ENCODE peak calls at places on chromosomes 11 and 22, in six cellular contexts. Z is H1, R is K562, K is GM12892, G is HepG2, O is GM12878. U is an unnamed sample.

GRCh38 chr22:40721266-40721665 is 42.0 kb downstream of the MCHR1 start:
- DNase-seq in O (no peak), K (no peak), R (peak), Z (no peak), G (peak), U (no peak)

GRCh38 chr11:131977231-131977630 is 606.8 kb downstream of the NTM start:
- DNase-seq in K (no peak), Z (no peak), R (no peak), O (no peak), G (no peak), U (no peak)

GRCh38 chr11:112401036-112401769 is 140.5 kb upstream of the PLET1 start:
- DNase-seq in O (no peak), G (no peak), Z (no peak), R (no peak), K (no peak), U (no peak)

GRCh38 chr11:65981101-65981740 is 19.7 kb downstream of the SART1 start:
- DNase-seq in K (no peak), G (no peak), R (no peak), Z (no peak), O (no peak), U (no peak)

GRCh38 chr22:22094921-22095320 is 112.3 kb upstream of the TOP3B start:
- DNase-seq in Z (no peak), K (no peak), R (no peak), G (no peak), O (no peak), U (no peak)

GRCh38 chr22:47162865-47163264 is 400.4 kb downstream of the TBC1D22A start:
- DNase-seq in G (no peak), O (no peak), K (no peak), Z (no peak), R (no peak), U (no peak)

GRCh38 chr22:36053242-36054147 is 24.9 kb upstream of the RBFOX2 start:
- DNase-seq in G (no peak), Z (no peak), R (no peak), O (no peak), K (no peak), U (no peak)

GRCh38 chr22:27094633-27095308 is 437.4 kb downstream of the MIAT start:
- DNase-seq in R (no peak), Z (no peak), G (no peak), O (no peak), K (no peak), U (no peak)

GRCh38 chr22:42180349-42180842 is 49.8 kb upstream of the CYP2D6 start:
- DNase-seq in K (no peak), Z (no peak), R (peak), O (no peak), G (no peak), U (no peak)

GRCh38 chr11:5291207-5291838 is 10.4 kb downstream of the OR51B4 start:
- DNase-seq in O (no peak), G (peak), R (peak), K (peak), Z (no peak), U (peak)

GRCh38 chr11:68014966-68015447 is 4.9 kb downstream of the ALDH3B1 start:
- DNase-seq in Z (no peak), O (no peak), K (no peak), G (no peak), R (no peak), U (no peak)
- TF ChIP-seq POLR2A in Z (no peak), O (no peak), K (no peak), G (no peak), R (no peak), U (no peak)

DNA sequence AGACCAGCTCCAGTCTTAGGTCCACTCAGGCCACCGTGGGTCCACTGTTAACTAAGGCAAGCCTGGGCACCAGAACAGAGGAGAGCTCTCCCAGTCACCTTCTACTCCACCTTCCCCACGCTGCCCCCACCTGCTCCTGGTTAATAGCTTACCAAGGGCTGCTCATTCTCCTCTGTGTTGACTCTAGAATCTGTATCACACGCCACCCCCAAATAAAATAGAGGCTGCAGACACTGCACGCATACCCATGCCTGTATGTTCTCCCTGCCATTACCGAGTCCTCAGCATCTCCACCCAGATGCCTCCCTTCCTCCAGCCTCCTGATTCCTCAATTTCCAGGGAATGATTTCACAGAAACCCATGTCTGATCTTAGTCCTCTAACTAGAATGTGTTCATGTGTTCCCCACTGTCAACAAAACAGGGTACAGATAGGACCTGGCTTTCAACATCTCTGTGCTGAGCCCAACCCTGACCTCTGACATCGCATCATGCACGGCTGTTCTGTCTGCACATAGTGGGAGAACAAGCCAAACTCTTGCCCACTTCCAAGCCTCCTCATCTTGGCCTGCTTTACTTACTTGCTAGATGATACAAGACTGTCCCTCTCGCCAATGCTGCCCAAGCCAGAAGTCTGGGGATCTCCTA is 49.8 kb downstream of the SMCO4 start:
- DNase-seq in Z (no peak), O (no peak), G (peak), R (no peak), K (no peak), U (no peak)
- TF ChIP-seq TAF1 in Z (no peak), O (no peak), G (no peak), R (no peak), K (no peak), U (no peak)

DNA sequence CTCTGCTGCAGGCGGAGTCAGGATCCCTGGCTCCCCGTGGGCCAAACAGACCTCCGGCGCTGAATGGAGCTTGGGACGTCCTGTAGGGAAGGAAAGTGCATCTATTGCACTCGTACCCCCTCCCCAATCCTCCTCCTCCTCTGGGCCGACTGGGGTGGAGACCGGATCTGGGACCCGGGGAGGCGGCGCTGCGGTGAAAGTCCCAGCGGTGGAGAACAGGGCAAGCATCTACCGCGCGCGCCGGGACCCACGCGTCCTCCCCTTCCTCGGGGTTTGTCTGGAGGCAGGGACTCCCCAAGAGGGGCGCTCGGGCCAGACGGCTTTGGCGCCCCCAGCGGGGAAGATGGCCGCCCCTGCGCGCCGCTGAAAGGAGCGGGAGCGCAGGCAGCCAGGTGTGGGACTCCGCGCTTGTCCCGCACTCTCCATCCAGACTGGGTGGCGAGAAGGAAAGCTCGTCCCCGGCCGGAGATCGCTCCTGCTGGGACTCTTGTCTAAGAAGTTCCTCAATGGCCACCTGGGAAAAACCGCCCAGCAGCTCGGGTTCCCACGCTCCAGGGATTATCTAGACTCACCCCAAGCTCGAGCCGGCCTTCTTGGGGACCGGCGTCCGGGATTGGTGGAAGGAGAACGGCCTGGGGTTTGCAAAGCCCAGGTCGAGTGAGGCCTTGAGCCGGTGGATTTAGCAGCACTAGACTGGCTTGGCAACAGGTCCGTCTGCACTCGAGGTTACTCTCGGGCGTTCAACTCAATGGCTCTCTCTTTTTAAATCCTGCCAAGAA is 718 bp downstream of the FADS2 start:
- DNase-seq in K (peak), Z (peak), R (no peak), G (no peak), O (no peak), U (peak)
- TF ChIP-seq POLR2A in K (peak), Z (peak), R (no peak), G (no peak), O (peak), U (peak)

DNA sequence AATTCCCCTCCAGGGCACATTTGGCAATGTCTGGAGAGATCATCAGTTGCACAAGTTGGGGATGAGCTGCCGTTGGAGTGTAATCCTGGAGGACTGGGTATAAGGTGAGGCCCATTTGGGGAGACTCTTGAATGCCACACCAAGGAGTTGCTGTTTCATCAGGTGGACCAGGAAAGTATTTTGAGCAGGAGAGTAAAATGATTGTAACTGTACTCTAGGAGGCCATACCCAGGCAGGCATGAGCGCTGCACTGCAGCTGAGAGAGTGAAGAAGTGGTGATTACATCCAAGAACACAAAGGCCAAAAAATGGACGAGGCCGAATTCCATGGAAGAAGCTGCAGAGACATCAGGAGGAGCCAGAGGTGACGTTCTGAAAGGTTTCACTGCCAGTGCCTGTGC is 8.8 kb upstream of the ACRV1 start:
- DNase-seq in R (no peak), O (no peak), G (no peak), K (no peak), Z (no peak), U (no peak)
- TF ChIP-seq TAF1 in R (no peak), O (no peak), G (no peak), K (no peak), Z (no peak), U (no peak)

GRCh38 chr22:46011627-46012181 is 34.7 kb upstream of the WNT7B start:
- DNase-seq in G (no peak), Z (no peak), K (no peak), R (no peak), O (no peak), U (no peak)

GRCh38 chr22:46012182-46012880 is 35.4 kb upstream of the WNT7B start:
- DNase-seq in O (no peak), G (no peak), Z (no peak), R (no peak), K (no peak), U (no peak)

GRCh38 chr22:46012881-46013281 is 35.9 kb upstream of the WNT7B start:
- DNase-seq in K (no peak), O (no peak), G (no peak), Z (no peak), R (no peak), U (no peak)

GRCh38 chr22:46010951-46011626 is 34.1 kb upstream of the WNT7B start:
- DNase-seq in O (no peak), R (no peak), K (no peak), Z (no peak), G (peak), U (no peak)

DNA sequence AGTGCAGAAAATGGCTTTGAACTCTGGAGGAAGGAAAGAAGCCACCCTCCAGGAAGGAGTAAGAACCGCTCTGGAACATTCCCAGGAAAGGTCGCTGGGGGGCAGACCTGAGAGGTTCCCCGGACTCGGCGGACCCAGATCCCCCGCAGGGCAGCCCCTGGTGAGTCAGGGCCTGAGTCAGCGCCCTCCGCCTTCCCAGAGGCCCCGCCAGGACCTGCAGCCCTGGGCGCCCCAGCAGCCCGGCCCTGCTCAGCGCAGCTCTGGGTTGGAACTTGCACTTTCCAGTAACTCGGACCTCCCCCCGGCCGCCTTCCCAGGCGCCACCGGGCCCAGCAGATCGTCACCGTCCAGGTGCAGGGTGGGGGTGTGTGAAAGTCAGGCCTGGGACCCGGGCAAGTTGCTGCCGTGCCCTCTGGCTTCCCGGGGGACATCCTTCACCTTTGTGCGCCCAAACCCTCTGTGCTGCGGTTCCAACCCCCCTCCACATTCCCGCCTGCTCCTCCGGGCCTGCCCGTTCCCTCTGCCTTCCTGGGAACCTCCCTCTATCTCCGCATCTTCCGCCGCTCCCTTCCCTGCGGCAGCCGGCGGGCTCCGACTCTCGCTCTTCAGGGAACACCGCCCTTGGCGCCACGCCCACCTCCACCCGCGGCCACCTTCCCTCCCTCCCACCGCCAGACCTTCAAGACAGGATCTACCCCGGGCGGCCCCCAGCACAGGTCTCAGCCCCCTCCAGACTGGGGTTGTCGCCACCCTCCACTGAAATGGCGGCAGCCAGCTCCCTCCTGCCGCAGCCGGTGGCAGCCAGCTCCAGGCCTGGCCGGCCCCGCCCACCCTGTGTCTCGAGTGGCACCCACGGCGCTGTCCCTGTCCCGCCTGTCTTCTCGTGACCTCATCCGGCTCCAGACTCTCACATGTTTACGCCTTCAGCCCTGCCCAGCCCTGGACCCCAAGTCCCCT is 36.8 kb upstream of the WNT7B start:
- DNase-seq in K (peak), G (peak), R (peak), O (no peak), Z (peak), U (peak)
- TF ChIP-seq POLR2A in K (peak), G (peak), R (peak), O (peak), Z (no peak), U (no peak)

DNA sequence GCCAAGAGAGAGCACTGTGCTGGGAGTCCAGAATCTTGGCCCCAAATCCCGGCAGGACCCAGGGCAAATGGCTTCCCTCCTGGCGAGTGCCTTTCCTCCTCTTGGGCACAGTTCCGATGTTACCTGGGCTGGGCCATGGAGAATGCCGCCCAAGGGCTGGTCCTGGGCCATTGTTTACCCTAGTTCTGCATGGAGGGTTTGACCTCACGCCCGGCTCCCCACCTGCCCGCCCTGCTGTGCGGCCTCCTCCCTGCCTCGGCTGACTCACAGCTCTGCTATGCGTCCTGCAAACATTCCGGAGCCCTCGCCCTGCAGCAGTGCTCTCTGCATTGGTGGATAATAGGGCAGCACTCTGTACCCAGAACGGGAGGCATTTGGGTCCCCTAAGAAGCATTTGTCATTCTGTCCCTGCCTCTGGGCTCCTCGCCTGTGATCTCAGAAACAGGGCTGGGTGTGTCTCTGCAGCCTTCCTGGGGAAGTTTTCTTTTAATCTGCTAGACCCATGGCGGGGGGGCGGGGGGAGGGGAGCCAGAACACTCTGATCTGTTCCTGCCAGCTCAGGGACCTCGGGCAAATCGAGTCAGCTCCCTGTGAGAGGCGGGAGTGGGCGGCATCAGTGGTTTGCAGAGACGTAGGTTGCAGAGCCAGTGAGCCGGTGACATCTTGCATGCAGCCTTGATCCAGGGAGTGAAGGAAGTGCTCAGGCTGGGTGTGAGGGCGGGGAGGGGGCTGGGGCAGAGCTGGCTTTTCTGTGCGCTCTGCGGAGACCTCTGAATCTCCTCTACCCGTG is 32.9 kb upstream of the SMIM38 start:
- DNase-seq in G (peak), O (no peak), Z (peak), R (peak), K (peak), U (peak)
- TF ChIP-seq TAF1 in G (no peak), O (no peak), Z (no peak), R (no peak), K (no peak), U (no peak)

GRCh38 chr11:64250875-64251721 is at the start of gene PLCB3:
- DNase-seq in O (no peak), K (peak), G (no peak), R (peak), Z (peak), U (peak)
- TF ChIP-seq POLR2A in O (peak), K (peak), G (no peak), R (peak), Z (no peak), U (no peak)

GRCh38 chr11:79686703-79687419 is 246.0 kb upstream of the TENM4 start:
- DNase-seq in R (no peak), K (no peak), G (no peak), O (no peak), Z (no peak), U (no peak)
- TF ChIP-seq TAF1 in R (no peak), K (no peak), G (no peak), O (no peak), Z (no peak), U (no peak)

U was measured in GM12891.